ENCODE peak calls at places on chromosomes 11 and 22, in five cellular contexts. H, C, F, M and K are unnamed samples.

GRCh38 chr11:128779036-128779435 is 85.2 kb downstream of the FLI1 start:
- DNase-seq in H (no peak), C (no peak), F (no peak), M (no peak), K (no peak)

GRCh38 chr11:125320347-125321122 is 156.0 kb downstream of the PKNOX2 start:
- DNase-seq in H (peak; percentile 10), C (no peak), F (no peak), M (no peak), K (no peak)

GRCh38 chr22:36194971-36195370 is 6.6 kb downstream of the APOL4 start:
- DNase-seq in H (peak; percentile 25), C (peak; percentile 75), F (peak; percentile 47), M (peak; percentile 57), K (no peak)

GRCh38 chr11:43992834-43993637 is 50.6 kb downstream of the C11orf96 start:
- DNase-seq in H (no peak), C (no peak), F (no peak), M (peak; percentile 50), K (no peak)

GRCh38 chr11:126191379-126192073 is 19.9 kb downstream of the RPUSD4 start:
- DNase-seq in H (no peak), C (no peak), F (no peak), M (no peak), K (no peak)

GRCh38 chr11:16926868-16927267 is 87.3 kb downstream of the PLEKHA7 start:
- DNase-seq in H (no peak), C (no peak), F (no peak), M (no peak), K (no peak)

GRCh38 chr11:33507967-33508366 is 192.7 kb downstream of the C11orf91 start:
- DNase-seq in H (peak; percentile 38), C (no peak), F (peak; percentile 2), M (no peak), K (no peak)

GRCh38 chr11:12076840-12077534 is 33.4 kb upstream of the MICAL2 start:
- DNase-seq in H (no peak), C (no peak), F (no peak), M (no peak), K (no peak)

GRCh38 chr22:19287889-19288288 is 3.6 kb downstream of the CLTCL1 start:
- DNase-seq in H (peak; percentile 71), C (no peak), F (peak; percentile 9), M (no peak), K (no peak)

GRCh38 chr11:97570636-97571035 is 1180.8 kb downstream of the JRKL start:
- DNase-seq in H (no peak), C (no peak), F (no peak), M (no peak), K (no peak)

GRCh38 chr11:76233936-76234703 is 27.8 kb upstream of the WNT11 start:
- DNase-seq in H (no peak), C (no peak), F (peak; percentile 80), M (peak; percentile 73), K (peak; percentile 87)

GRCh38 chr11:72721689-72722049 is 30.5 kb downstream of the ARAP1 start:
- DNase-seq in H (no peak), C (no peak), F (peak; percentile 38), M (peak; percentile 61), K (peak; percentile 85)

GRCh38 chr11:16402654-16403447 is 46.5 kb upstream of the SOX6 start:
- DNase-seq in H (no peak), C (no peak), F (no peak), M (no peak), K (no peak)

GRCh38 chr11:105202844-105203548 is 63.4 kb upstream of the CARD18 start:
- DNase-seq in H (peak; percentile 18), C (no peak), F (no peak), M (no peak), K (no peak)

GRCh38 chr11:15730617-15731385 is 616.1 kb downstream of the INSC start:
- DNase-seq in H (no peak), C (no peak), F (no peak), M (no peak), K (no peak)

GRCh38 chr22:32158712-32159533 is at the start of gene C22orf42:
- DNase-seq in H (no peak), C (no peak), F (no peak), M (no peak), K (no peak)

GRCh38 chr22:37657590-37658132 is 862 bp upstream of the PDXP start:
- DNase-seq in H (no peak), C (peak; percentile 23), F (no peak), M (no peak), K (no peak)

GRCh38 chr11:57297221-57297620 is 27.5 kb downstream of the TNKS1BP1 start:
- DNase-seq in H (no peak), C (no peak), F (no peak), M (no peak), K (no peak)

GRCh38 chr11:131099013-131099412 is 182.7 kb upstream of the SNX19 start:
- DNase-seq in H (peak; percentile 73), C (no peak), F (no peak), M (no peak), K (no peak)

GRCh38 chr22:37503850-37504249 is 15.4 kb downstream of the CARD10 start:
- DNase-seq in H (no peak), C (no peak), F (peak; percentile 30), M (no peak), K (no peak)

GRCh38 chr22:25844601-25845000 is 102.6 kb downstream of the MYO18B start:
- DNase-seq in H (no peak), C (no peak), F (no peak), M (no peak), K (no peak)

GRCh38 chr22:49233507-49234100 is 594.1 kb downstream of the BRD1 start:
- DNase-seq in H (no peak), C (no peak), F (no peak), M (peak; percentile 9), K (no peak)

GRCh38 chr11:122159173-122159701 is 43.2 kb upstream of the BLID start:
- DNase-seq in H (no peak), C (peak; percentile 1), F (no peak), M (peak; percentile 50), K (peak; percentile 43)

GRCh38 chr22:32796865-32797573 is 4.5 kb upstream of the TIMP3 start:
- DNase-seq in H (peak; percentile 20), C (peak; percentile 73), F (peak; percentile 61), M (peak; percentile 70), K (peak; percentile 86)

GRCh38 chr22:33829549-33830280 is 90.6 kb downstream of the LARGE1 start:
- DNase-seq in H (no peak), C (no peak), F (no peak), M (no peak), K (no peak)

GRCh38 chr22:42066937-42067336 is 3.7 kb downstream of the NAGA start:
- DNase-seq in H (no peak), C (no peak), F (no peak), M (no peak), K (peak; percentile 53)

GRCh38 chr11:13440100-13440855 is 22.7 kb downstream of the BTBD10 start:
- DNase-seq in H (peak; percentile 81), C (peak; percentile 32), F (no peak), M (no peak), K (no peak)

GRCh38 chr11:77065878-77066228 is 918 bp upstream of the CAPN5 start:
- DNase-seq in H (no peak), C (no peak), F (no peak), M (peak; percentile 65), K (peak; percentile 78)

GRCh38 chr11:14578551-14578956 is 58.4 kb upstream of the PSMA1 start:
- DNase-seq in H (no peak), C (peak; percentile 5), F (no peak), M (no peak), K (no peak)

GRCh38 chr11:98955551-98955950 is 65.2 kb upstream of the CNTN5 start:
- DNase-seq in H (peak; percentile 73), C (no peak), F (no peak), M (no peak), K (no peak)

GRCh38 chr22:36180038-36180880 is 19.7 kb upstream of the APOL3 start:
- DNase-seq in H (no peak), C (peak; percentile 82), F (peak; percentile 55), M (peak; percentile 87), K (peak; percentile 92)

GRCh38 chr22:19058713-19059451 is 63.3 kb downstream of the DGCR2 start:
- DNase-seq in H (no peak), C (no peak), F (no peak), M (no peak), K (peak; percentile 46)

GRCh38 chr22:37419916-37420655 is 7.2 kb downstream of the ELFN2 start:
- DNase-seq in H (peak; percentile 45), C (peak; percentile 34), F (peak; percentile 60), M (no peak), K (peak; percentile 81)

DNA sequence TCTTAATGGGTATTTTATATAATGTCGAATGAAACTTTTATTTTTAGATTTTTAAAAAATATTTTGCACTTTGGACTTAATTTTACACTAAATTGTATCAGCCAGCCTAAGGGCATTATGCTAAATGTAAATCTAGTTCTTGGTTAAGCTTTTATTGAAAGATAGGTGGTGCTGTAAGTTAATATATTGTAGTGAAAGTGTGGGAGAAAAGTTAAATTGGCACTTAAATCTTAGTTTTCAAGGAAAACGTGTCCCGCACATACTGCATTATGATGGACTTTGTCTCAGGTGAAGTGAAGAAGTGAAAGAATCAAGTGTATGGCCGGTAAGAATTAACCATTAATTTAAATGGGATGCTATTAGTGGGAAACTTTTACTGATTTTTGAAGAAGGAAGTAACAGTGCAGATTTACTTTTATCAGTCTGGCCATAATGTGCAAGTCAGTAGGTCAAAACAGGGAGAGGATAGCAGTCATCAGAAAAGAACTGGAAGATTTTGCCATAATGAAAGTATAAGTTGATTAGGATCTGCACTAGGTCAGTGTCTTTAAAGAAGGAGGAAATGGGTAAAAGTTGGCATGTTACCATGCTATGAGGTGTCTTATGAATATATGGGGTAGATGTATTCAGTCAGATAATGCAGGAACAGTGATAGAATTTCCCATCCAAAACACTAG is 81.6 kb downstream of the PDHX start:
- DNase-seq in H (no peak), C (no peak), F (no peak), M (no peak), K (no peak)
- TF ChIP-seq CTCF in H (peak; percentile 83), C (peak; percentile 46), F (peak; percentile 92), M (no peak), K (peak; percentile 10)

GRCh38 chr11:67405196-67405567 is 1.3 kb downstream of the TBC1D10C start:
- DNase-seq in H (no peak), C (no peak), F (no peak), M (no peak), K (no peak)

GRCh38 chr11:67406969-67407699 is 3.3 kb downstream of the TBC1D10C start:
- DNase-seq in H (no peak), C (no peak), F (no peak), M (no peak), K (no peak)

GRCh38 chr11:67405688-67406339 is 1.9 kb downstream of the TBC1D10C start:
- DNase-seq in H (no peak), C (no peak), F (no peak), M (no peak), K (no peak)

GRCh38 chr11:67407700-67408163 is 3.8 kb downstream of the TBC1D10C start:
- DNase-seq in H (no peak), C (no peak), F (no peak), M (no peak), K (no peak)

GRCh38 chr11:67406420-67406968 is 2.6 kb downstream of the TBC1D10C start:
- DNase-seq in H (no peak), C (no peak), F (no peak), M (no peak), K (peak; percentile 78)
- H3K4me1 ChIP-seq in H (no peaks in the 10 kb centered on the region), C (peaks cover 5% of the 10 kb centered on the region), F (peaks cover 6% of the 10 kb centered on the region), M (peaks cover 1% of the 10 kb centered on the region), K (peaks cover 3% of the 10 kb centered on the region)

GRCh38 chr11:115496892-115497291 is 7.3 kb downstream of the CADM1 start:
- DNase-seq in H (no peak), C (no peak), F (no peak), M (no peak), K (no peak)
- H3K27ac ChIP-seq in H (no peak overlapping the region), C (no peak overlapping the region), F (no peak overlapping the region), M (no peak overlapping the region), K (no peak overlapping the region)

GRCh38 chr11:1226981-1227550 is 4.2 kb downstream of the MUC5B start:
- DNase-seq in H (no peak), C (no peak), F (no peak), M (no peak), K (peak; percentile 71)
- TF ChIP-seq CTCF in H (no peak), C (peak; percentile 29), F (no peak), M (no peak), K (no peak)